ENCODE peak calls at places on chromosome 6, in four cellular contexts. M is neuronal stem cell, R is fibroblast of the aortic adventitia, K is choroid plexus epithelial cell. T is an unnamed sample.

GRCh38 chr6:139586273-139586672 is 211.8 kb upstream of the CITED2 start:
- DNase-seq in M (no peak), R (no peak), K (no peak), T (no peak)

GRCh38 chr6:113047932-113048331 is 700.8 kb downstream of the RFPL4B start:
- DNase-seq in M (no peak), R (peak; percentile 35), K (peak; percentile 14), T (no peak)

GRCh38 chr6:32936247-32937152 is 4.3 kb downstream of the HLA-DMB start:
- DNase-seq in M (no peak), R (no peak), K (no peak), T (no peak)

GRCh38 chr6:106398621-106399020 is 38.1 kb downstream of the CRYBG1 start:
- DNase-seq in M (no peak), R (no peak), K (no peak), T (no peak)

GRCh38 chr6:39300739-39301138 is 13.5 kb downstream of the KCNK17 start:
- DNase-seq in M (no peak), R (no peak), K (no peak), T (no peak)

GRCh38 chr6:133432021-133432989 is 191.1 kb downstream of the EYA4 start:
- DNase-seq in M (no peak), R (no peak), K (no peak), T (peak; percentile 9)

GRCh38 chr6:81340946-81341345 is 411.5 kb downstream of the TENT5A start:
- DNase-seq in M (no peak), R (no peak), K (no peak), T (no peak)

GRCh38 chr6:26198626-26199056 is 111.4 kb downstream of the HFE start:
- DNase-seq in M (no peak), R (peak; percentile 45), K (peak; percentile 38), T (no peak)

GRCh38 chr6:158211273-158212055 is 43.3 kb downstream of the GTF2H5 start:
- DNase-seq in M (no peak), R (peak; percentile 66), K (peak; percentile 33), T (peak; percentile 39)

GRCh38 chr6:140677781-140678528 is 1303.5 kb upstream of the CITED2 start:
- DNase-seq in M (no peak), R (no peak), K (peak; percentile 79), T (no peak)

GRCh38 chr6:17354700-17355403 is 38.5 kb upstream of the CAP2 start:
- DNase-seq in M (no peak), R (no peak), K (peak; percentile 86), T (peak; percentile 7)

GRCh38 chr6:150905769-150906168 is 40.3 kb downstream of the MTHFD1L start:
- DNase-seq in M (no peak), R (no peak), K (no peak), T (no peak)

GRCh38 chr6:49453221-49453620 is 9.8 kb downstream of the MMUT start:
- DNase-seq in M (no peak), R (peak; percentile 10), K (peak; percentile 38), T (peak; percentile 25)

GRCh38 chr6:108737594-108738546 is 110.4 kb upstream of the ARMC2 start:
- DNase-seq in M (no peak), R (peak; percentile 98), K (peak; percentile 92), T (peak; percentile 92)

GRCh38 chr6:167789358-167789757 is 37.4 kb upstream of the AFDN start:
- DNase-seq in M (no peak), R (no peak), K (no peak), T (no peak)
- H3K4me3 ChIP-seq in M (no peak overlapping the region), R (no peak overlapping the region), K (no peak overlapping the region), T (no peak overlapping the region)

GRCh38 chr6:3742426-3743344 is 8.8 kb downstream of the PXDC1 start:
- DNase-seq in M (peak; percentile 77), R (peak; percentile 83), K (peak; percentile 85), T (peak; percentile 77)
- H3K4me3 ChIP-seq in M (no peak overlapping the region), R (peak overlapping the region; percentile 41), K (peak overlapping the region; percentile 28), T (peak overlapping the region; percentile 18)

GRCh38 chr6:54846243-54846856 is at the start of gene FAM83B:
- DNase-seq in M (peak; percentile 30), R (no peak), K (no peak), T (no peak)

GRCh38 chr6:54847799-54848597 is 1.4 kb downstream of the FAM83B start:
- DNase-seq in M (no peak), R (peak; percentile 6), K (peak; percentile 25), T (peak; percentile 23)

GRCh38 chr6:54850061-54850460 is 3.5 kb downstream of the FAM83B start:
- DNase-seq in M (no peak), R (no peak), K (no peak), T (no peak)

GRCh38 chr6:54846857-54847721 is 518 bp downstream of the FAM83B start:
- DNase-seq in M (peak; percentile 26), R (no peak), K (no peak), T (no peak)
- H3K4me3 ChIP-seq in M (peak overlapping the region; percentile 85), R (no peak overlapping the region), K (peak overlapping the region; percentile 53), T (peak overlapping the region; percentile 40)

GRCh38 chr6:2245103-2245953 is at the start of gene GMDS:
- DNase-seq in M (peak; percentile 88), R (peak; percentile 83), K (peak; percentile 87), T (peak; percentile 91)
- H3K4me3 ChIP-seq in M (peak within 1 kb of the TSS; percentile 95), R (peak within 1 kb of the TSS; percentile 88), K (peak within 1 kb of the TSS; percentile 82), T (peak within 1 kb of the TSS; percentile 89)

GRCh38 chr6:35491558-35492541 is 5.0 kb downstream of the TEAD3 start:
- DNase-seq in M (no peak), R (no peak), K (no peak), T (no peak)

GRCh38 chr6:35492664-35493284 is 4.1 kb downstream of the TEAD3 start:
- DNase-seq in M (no peak), R (no peak), K (no peak), T (no peak)

GRCh38 chr6:35489995-35490791 is 6.7 kb downstream of the TEAD3 start:
- DNase-seq in M (peak; percentile 76), R (peak; percentile 42), K (peak; percentile 53), T (peak; percentile 62)

GRCh38 chr6:35489066-35489465 is 7.8 kb downstream of the TEAD3 start:
- DNase-seq in M (no peak), R (no peak), K (no peak), T (no peak)

GRCh38 chr6:35490821-35491557 is 5.9 kb downstream of the TEAD3 start:
- DNase-seq in M (no peak), R (no peak), K (no peak), T (no peak)
- H3K4me3 ChIP-seq in M (no peak overlapping the region), R (no peak overlapping the region), K (no peak overlapping the region), T (no peak overlapping the region)

DNA sequence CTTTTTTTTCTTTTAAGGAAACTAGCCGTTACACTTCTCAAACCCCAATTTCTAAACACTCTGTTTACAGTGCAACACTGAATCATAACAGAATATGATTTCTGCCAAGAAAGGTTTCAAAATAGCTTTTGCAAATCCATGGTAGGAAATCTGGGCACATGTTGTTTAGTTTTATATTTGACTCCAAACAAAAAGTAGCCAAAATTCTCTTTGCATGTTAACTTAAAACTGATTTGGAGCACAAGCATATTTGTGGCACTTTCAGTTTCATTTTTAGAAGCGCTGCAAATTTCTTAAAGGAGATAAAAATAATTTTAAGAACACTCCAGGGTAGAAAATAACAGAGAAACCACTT is 140.5 kb upstream of the CARMIL1 start:
- DNase-seq in M (no peak), R (peak; percentile 57), K (peak; percentile 45), T (peak; percentile 60)
- H3K4me3 ChIP-seq in M (no peak overlapping the region), R (peak overlapping the region; percentile 60), K (peak overlapping the region; percentile 55), T (peak overlapping the region; percentile 51)